ENCODE peak calls at places on chromosomes 11 and 22, in seven cellular contexts. H is HCT116, U is GM12878, C is K562, V is endothelial cell of umbilical vein, S is H1, Q is HepG2. J is an unnamed sample.

GRCh38 chr11:33772300-33772699 is 2.0 kb downstream of the FBXO3 start:
- DNase-seq in U (no peak), C (peak), Q (peak), V (no peak), S (no peak), H (no peak), J (no peak)

GRCh38 chr11:121265586-121265985 is 27.0 kb upstream of the SC5D start:
- DNase-seq in C (no peak), H (no peak), V (no peak), U (no peak), Q (no peak), S (no peak), J (no peak)

GRCh38 chr22:48577691-48578090 is 1250.0 kb downstream of the BRD1 start:
- DNase-seq in C (no peak), S (no peak), Q (no peak), H (no peak), V (no peak), U (no peak), J (no peak)

GRCh38 chr11:1931326-1931725 is 11.8 kb downstream of the TNNT3 start:
- DNase-seq in H (no peak), Q (no peak), C (no peak), S (no peak), V (no peak), U (no peak), J (no peak)

GRCh38 chr22:19853058-19853878 is 1.4 kb downstream of the GNB1L start:
- DNase-seq in V (no peak), H (no peak), C (peak), S (no peak), U (no peak), Q (no peak), J (no peak)

GRCh38 chr22:36467946-36468345 is 13.5 kb downstream of the TXN2 start:
- DNase-seq in U (no peak), Q (no peak), C (peak), V (peak), S (no peak), H (peak), J (no peak)

GRCh38 chr11:120057595-120058581 is 80.0 kb downstream of the TRIM29 start:
- DNase-seq in H (peak), V (no peak), C (no peak), S (peak), U (no peak), Q (peak), J (no peak)

GRCh38 chr11:119855066-119855465 is 126.1 kb upstream of the NECTIN1 start:
- DNase-seq in Q (no peak), H (no peak), S (no peak), C (no peak), V (no peak), U (no peak), J (no peak)

GRCh38 chr11:113484223-113484622 is 9.0 kb upstream of the DRD2 start:
- DNase-seq in S (no peak), U (no peak), Q (no peak), H (no peak), V (no peak), C (no peak), J (no peak)

GRCh38 chr11:125110996-125111340 is 458 bp downstream of the TMEM218 start:
- DNase-seq in U (no peak), H (no peak), C (peak), S (no peak), Q (peak), V (no peak), J (no peak)

GRCh38 chr22:29689872-29690213 is 30.0 kb upstream of the CABP7 start:
- DNase-seq in Q (peak), V (peak), H (no peak), U (no peak), C (peak), S (peak), J (no peak)

GRCh38 chr22:33918676-33919590 is 1.3 kb downstream of the LARGE1 start:
- DNase-seq in Q (peak), H (no peak), V (no peak), C (no peak), S (no peak), U (no peak), J (no peak)

GRCh38 chr11:125797641-125798040 is 9.7 kb downstream of the PATE3 start:
- DNase-seq in H (no peak), Q (no peak), C (no peak), V (no peak), S (peak), U (no peak), J (no peak)

GRCh38 chr22:31244044-31244942 is 32.2 kb downstream of the LIMK2 start:
- DNase-seq in S (peak), U (no peak), V (peak), H (peak), C (peak), Q (peak), J (no peak)

GRCh38 chr11:41978951-41979350 is 519.5 kb upstream of the LRRC4C start:
- DNase-seq in H (no peak), C (no peak), V (peak), S (no peak), U (no peak), Q (no peak), J (no peak)

GRCh38 chr11:68677432-68677831 is 6.9 kb upstream of the GAL start:
- DNase-seq in H (peak), Q (peak), U (no peak), V (peak), S (peak), C (peak), J (no peak)

GRCh38 chr22:29621761-29622526 is 18.5 kb downstream of the NF2 start:
- DNase-seq in H (peak), V (peak), Q (peak), C (no peak), S (no peak), U (no peak), J (no peak)

DNA sequence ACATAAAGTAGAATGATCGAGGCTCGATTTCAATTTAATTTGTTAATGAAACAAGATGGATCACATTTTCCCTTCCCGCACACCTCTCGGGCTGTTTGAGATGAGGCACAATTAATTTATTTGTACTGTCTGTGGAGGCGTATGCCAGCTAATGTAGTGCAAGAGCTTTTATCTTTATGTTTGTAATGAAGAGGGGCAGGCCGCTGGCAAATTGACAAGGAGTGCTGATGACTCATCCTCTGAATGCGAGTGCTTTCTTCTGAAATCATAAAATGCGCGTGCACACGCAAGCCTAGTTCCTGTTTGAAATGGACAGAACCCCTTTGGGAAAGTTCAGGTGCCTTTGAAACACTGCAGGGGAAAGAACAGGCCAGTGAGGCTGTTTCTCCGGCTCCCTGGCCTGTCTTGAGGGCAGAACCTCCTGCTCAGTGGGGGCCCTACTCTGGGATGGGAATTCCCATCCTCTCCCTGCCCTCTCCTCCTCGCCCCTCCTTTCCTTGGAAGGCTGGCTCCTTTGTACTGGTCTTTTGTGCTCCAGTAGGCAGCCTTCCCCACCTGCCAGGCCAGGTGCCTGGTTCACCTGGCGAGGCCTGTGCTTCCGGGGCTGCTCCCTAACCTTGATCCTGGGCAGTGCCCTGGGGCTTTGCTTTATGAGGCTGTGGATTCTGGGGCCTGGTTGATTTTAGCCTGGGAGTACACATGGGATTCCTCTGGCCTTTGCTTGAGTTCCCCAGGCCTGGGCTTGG is 50.3 kb downstream of the TEAD1 start:
- DNase-seq in Q (peak), S (peak), V (peak), C (peak), H (peak), U (no peak), J (peak)
- TF ChIP-seq POLR2AphosphoS5 in Q (no peak), S (peak), V (no peak), C (no peak), H (peak), U (no peak), J (no peak)

DNA sequence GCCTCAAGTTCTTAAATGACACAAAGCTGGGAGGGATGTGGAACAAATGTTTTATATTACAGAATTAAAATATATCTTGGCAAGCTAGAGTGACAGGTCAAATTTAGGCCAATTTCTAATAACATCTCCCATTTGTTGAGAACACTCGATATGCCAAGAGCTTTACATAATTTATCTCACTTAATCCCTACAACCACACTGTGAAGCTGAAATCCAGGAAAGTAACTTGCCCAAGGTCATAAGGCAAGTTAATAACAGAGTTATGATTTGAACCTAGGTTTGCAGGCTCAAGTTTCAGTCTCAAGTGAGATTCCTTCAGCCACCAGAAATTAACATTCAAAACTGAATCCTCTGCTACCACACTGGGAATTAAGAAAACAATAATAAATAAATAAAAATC is 38.3 kb downstream of the RAB30 start:
- DNase-seq in U (no peak), S (no peak), C (no peak), H (no peak), V (no peak), Q (no peak), J (no peak)
- H3K4me3 ChIP-seq in U (no peak), S (no peak), C (no peak), H (no peak), V (no peak), Q (no peak), J (peak)

GRCh38 chr11:37026326-37026725 is 428.3 kb upstream of the RAG2 start:
- DNase-seq in V (no peak), U (no peak), Q (no peak), H (no peak), C (no peak), S (no peak), J (no peak)

DNA sequence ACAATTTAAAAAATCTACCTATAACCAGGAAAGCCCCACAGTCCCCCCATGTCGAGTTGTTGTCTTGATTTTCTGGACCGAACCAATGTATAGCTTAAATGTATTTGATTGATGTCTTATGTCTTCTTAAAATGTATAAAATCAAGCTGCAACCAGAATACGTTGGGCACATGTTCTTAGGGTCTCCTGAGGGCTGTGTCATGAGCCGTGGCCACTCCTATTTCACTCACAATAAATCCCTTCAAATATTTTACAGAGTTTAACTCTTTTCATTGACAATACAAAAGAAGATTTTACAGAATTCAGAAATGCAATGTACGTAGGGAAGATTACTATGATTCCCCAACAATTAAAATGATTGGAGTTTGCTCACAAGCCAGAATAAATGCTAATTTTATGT is 428.7 kb upstream of the RAG2 start:
- DNase-seq in U (no peak), V (no peak), S (no peak), C (no peak), Q (no peak), H (no peak), J (no peak)
- H3K9ac ChIP-seq in U (no peak), V (no peak), S (no peak), C (no peak), Q (no peak), H (no peak), J (no peak)

GRCh38 chr11:111946499-111946898 is 9.4 kb downstream of the DIXDC1 start:
- DNase-seq in U (no peak), Q (no peak), V (peak), S (no peak), H (no peak), C (no peak), J (no peak)
- TF ChIP-seq POLR2AphosphoS5 in U (no peak), Q (no peak), V (no peak), S (no peak), H (no peak), C (no peak), J (no peak)

DNA sequence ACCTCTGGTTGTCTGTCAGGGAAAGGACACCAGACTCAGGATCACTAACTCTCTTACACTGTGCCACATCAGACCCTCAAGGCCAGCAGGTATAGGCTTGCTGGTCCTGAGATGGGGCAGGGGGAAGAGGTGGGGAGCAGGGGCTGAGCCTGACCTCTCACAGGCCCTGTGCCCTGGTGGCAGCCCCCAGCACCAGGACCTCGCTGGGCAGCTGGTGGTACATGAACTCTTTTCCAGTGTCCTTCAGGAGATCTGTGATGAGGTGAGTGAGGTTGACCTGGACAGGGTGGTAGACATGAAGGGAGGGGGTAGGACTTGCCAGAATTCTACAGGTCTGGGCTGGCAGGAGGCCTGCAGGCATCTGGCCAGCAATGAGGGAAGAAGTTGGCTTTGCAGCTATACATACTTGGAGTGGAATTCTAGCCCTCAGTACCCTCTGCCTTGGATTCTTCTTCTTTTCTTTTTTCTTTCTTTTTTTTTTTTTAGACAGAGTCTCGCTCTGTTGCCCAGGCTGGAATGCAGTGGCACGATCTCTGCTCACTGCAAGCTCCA is 1.4 kb downstream of the NUDT22 start:
- DNase-seq in Q (no peak), H (no peak), S (no peak), U (no peak), C (peak), V (no peak), J (no peak)
- H3K4me3 ChIP-seq in Q (peak), H (peak), S (no peak), U (peak), C (peak), V (no peak), J (peak)

GRCh38 chr11:60952742-60953170 is 780 bp upstream of the SLC15A3 start:
- DNase-seq in H (no peak), V (no peak), Q (no peak), U (no peak), C (no peak), S (no peak), J (no peak)

GRCh38 chr11:60950024-60950423 is 2.0 kb downstream of the SLC15A3 start:
- DNase-seq in H (no peak), C (no peak), V (no peak), S (no peak), Q (no peak), U (no peak), J (no peak)

GRCh38 chr11:60951909-60952741 is at the start of gene SLC15A3:
- DNase-seq in S (no peak), Q (no peak), V (peak), H (no peak), U (peak), C (no peak), J (no peak)

GRCh38 chr11:60951611-60951908 is 416 bp downstream of the SLC15A3 start:
- DNase-seq in Q (no peak), U (no peak), C (no peak), V (no peak), S (no peak), H (no peak), J (no peak)

GRCh38 chr11:60950933-60951610 is 904 bp downstream of the SLC15A3 start:
- DNase-seq in Q (no peak), C (no peak), U (no peak), V (no peak), H (no peak), S (no peak), J (no peak)
- H3K9ac ChIP-seq in Q (no peak), C (no peak), U (peak), V (no peak), H (no peak), S (peak), J (no peak)

DNA sequence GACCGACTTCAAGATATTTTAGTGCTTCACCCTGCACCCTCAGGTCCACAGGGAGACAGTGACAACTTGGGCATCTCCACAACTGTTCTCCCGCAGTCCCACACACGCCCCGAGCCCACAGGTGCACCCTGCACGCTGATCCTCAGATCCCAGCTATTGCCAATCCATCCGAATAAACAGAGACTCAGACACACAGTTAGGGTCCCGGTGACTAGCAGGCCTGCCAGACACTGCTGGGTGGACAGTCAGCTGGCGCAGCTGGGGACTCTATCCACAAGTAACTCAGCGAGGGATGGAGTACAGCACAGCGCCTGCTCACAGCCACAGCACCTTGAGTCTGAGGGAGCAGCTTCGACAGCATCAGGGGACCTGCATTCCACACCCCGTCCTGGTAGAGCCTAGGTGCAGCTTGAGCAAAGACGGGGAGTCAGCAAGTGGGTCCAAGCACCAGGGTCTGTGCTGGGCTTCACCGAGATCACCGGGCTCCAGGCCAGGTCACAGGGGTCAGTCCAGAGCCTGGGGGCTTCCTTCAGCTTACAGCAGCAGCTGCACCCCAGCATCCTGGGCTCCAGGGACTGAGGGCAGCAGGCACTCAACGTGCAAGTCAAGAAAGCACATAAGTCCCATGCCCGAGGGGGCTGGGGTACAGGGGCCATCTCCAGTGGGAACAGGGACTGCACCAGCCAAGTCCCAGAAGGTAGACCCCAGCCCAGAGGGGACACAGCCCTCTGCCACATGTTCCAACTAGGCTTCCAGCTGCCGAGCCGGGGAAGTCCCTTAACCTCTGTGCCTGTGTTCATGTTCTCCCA is 7.6 kb downstream of the RPL3 start:
- DNase-seq in C (peak), S (no peak), U (no peak), Q (no peak), V (no peak), H (no peak), J (no peak)
- TF ChIP-seq POLR2AphosphoS5 in C (peak), S (peak), U (peak), Q (peak), V (peak), H (peak), J (peak)